ENCODE peak calls at places on chromosomes 3 and 15, in ten cellular contexts. K is endodermal cell; Y is Panc1; V is fibroblast of lung; N is HCT116; M is heart right ventricle; T is pancreas; D is CD8-positive, alpha-beta T cell; C is GM12878; X is cardiac muscle cell. S is an unnamed sample.
A peak's percentile ranks its signal among the peaks of the same experiment; 100 is the strongest.

GRCh38 chr15:84953136-84953535 is 28.5 kb upstream of the PDE8A start:
- DNase-seq in K (no peak), Y (no peak), V (peak; percentile 56), N (no peak), M (no peak), T (no peak), D (no peak), C (no peak), X (peak; percentile 25), S (no peak)

GRCh38 chr15:68224546-68225250 is 4.8 kb downstream of the CLN6 start:
- DNase-seq in K (no peak), Y (no peak), V (no peak), N (no peak), M (no peak), T (no peak), D (no peak), C (peak; percentile 72), X (no peak), S (no peak)

GRCh38 chr15:101014276-101014675 is 95.1 kb downstream of the LRRK1 start:
- DNase-seq in K (no peak), Y (no peak), V (no peak), N (no peak), M (no peak), T (no peak), D (no peak), C (no peak), X (no peak), S (no peak)

GRCh38 chr3:42351221-42351620 is 59.2 kb downstream of the LYZL4 start:
- DNase-seq in K (no peak), Y (no peak), V (peak; percentile 65), N (no peak), M (no peak), T (no peak), D (no peak), C (no peak), X (peak; percentile 43), S (no peak)

GRCh38 chr3:76352069-76352847 is 566.9 kb upstream of the ZNF717 start:
- DNase-seq in K (no peak), Y (no peak), V (no peak), N (no peak), M (no peak), T (no peak), D (no peak), C (no peak), X (no peak), S (no peak)

GRCh38 chr15:78360958-78361714 is 21.0 kb downstream of the CRABP1 start:
- DNase-seq in K (peak; percentile 70), Y (no peak), V (no peak), N (no peak), M (no peak), T (no peak), D (no peak), C (no peak), X (no peak), S (no peak)

GRCh38 chr3:124780356-124780755 is 50.1 kb downstream of the UMPS start:
- DNase-seq in K (no peak), Y (no peak), V (peak; percentile 95), N (no peak), M (peak; percentile 77), T (no peak), D (no peak), C (no peak), X (peak; percentile 96), S (peak; percentile 81)

GRCh38 chr15:34987182-34987488 is 952 bp downstream of the ZNF770 start:
- DNase-seq in K (no peak), Y (no peak), V (no peak), N (no peak), M (no peak), T (no peak), D (no peak), C (no peak), X (no peak), S (no peak)

GRCh38 chr3:56111651-56112250 is 356.5 kb downstream of the ERC2 start:
- DNase-seq in K (no peak), Y (no peak), V (no peak), N (no peak), M (no peak), T (no peak), D (no peak), C (no peak), X (no peak), S (no peak)

GRCh38 chr3:56110886-56111285 is 357.4 kb downstream of the ERC2 start:
- DNase-seq in K (no peak), Y (no peak), V (no peak), N (no peak), M (no peak), T (no peak), D (no peak), C (no peak), X (no peak), S (no peak)

GRCh38 chr3:56102034-56102433 is 366.2 kb downstream of the ERC2 start:
- DNase-seq in K (no peak), Y (no peak), V (no peak), N (no peak), M (no peak), T (no peak), D (no peak), C (no peak), X (no peak), S (no peak)

GRCh38 chr3:56101576-56101975 is 366.7 kb downstream of the ERC2 start:
- DNase-seq in K (no peak), Y (no peak), V (no peak), N (no peak), M (no peak), T (no peak), D (no peak), C (no peak), X (no peak), S (no peak)

DNA sequence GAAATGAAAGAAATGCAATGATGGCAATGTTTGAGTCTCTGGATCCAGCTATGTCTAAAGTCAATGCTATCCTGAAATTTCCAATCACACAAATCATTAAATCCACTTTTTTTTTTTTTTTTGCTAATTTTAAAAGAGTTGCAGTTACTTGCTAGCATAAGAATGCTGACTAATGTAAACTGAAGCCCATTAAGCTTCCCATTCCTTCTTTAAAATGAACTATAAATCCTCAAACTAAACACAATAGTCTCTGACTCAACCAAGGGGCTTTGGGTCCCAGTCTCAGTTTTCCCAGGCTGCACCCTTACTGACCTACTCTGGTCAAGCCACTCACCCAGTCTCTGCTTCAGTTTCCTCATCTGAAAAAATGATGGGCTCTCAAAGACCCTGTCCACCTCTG is 361.1 kb downstream of the ERC2 start:
- DNase-seq in K (no peak), Y (no peak), V (no peak), N (no peak), M (no peak), T (no peak), D (no peak), C (no peak), X (no peak), S (no peak)
- H3K36me3 ChIP-seq in K (no peaks in the 10 kb centered on the region), Y (no peaks in the 10 kb centered on the region), V (no peaks in the 10 kb centered on the region), N (no peaks in the 10 kb centered on the region), M (no peaks in the 10 kb centered on the region), T (no peaks in the 10 kb centered on the region), D (no peaks in the 10 kb centered on the region), C (no peaks in the 10 kb centered on the region), X (no peaks in the 10 kb centered on the region), S (no peaks in the 10 kb centered on the region)

GRCh38 chr3:30631237-30631961 is 25.0 kb downstream of the TGFBR2 start:
- DNase-seq in K (no peak), Y (no peak), V (peak; percentile 65), N (peak; percentile 81), M (no peak), T (no peak), D (peak; percentile 52), C (no peak), X (peak; percentile 66), S (no peak)
- H3K27ac ChIP-seq in K (no peak overlapping the region), Y (no peak overlapping the region), V (no peak overlapping the region), N (peak overlapping the region; percentile 60), M (peak overlapping the region; percentile 66), T (no peak overlapping the region), D (peak overlapping the region; percentile 43), C (no peak overlapping the region), X (no peak overlapping the region), S (peak overlapping the region; percentile 85)

GRCh38 chr3:52262447-52262846 is 16.0 kb downstream of the WDR82 start:
- DNase-seq in K (no peak), Y (no peak), V (no peak), N (no peak), M (no peak), T (no peak), D (no peak), C (no peak), X (no peak), S (no peak)
- H3K36me3 ChIP-seq in K (peaks cover 98% of the 10 kb centered on the region), Y (peaks cover 35% of the 10 kb centered on the region), V (peaks cover 23% of the 10 kb centered on the region), N (peaks cover 80% of the 10 kb centered on the region), M (peaks cover 95% of the 10 kb centered on the region), T (peaks cover 92% of the 10 kb centered on the region), D (peaks cover 73% of the 10 kb centered on the region), C (peaks cover 51% of the 10 kb centered on the region), X (peaks cover 80% of the 10 kb centered on the region), S (peaks cover 100% of the 10 kb centered on the region)

GRCh38 chr3:182242563-182242962 is 530.8 kb downstream of the SOX2 start:
- DNase-seq in K (no peak), Y (no peak), V (no peak), N (no peak), M (no peak), T (no peak), D (no peak), C (no peak), X (no peak), S (no peak)

GRCh38 chr3:182243625-182244024 is 531.9 kb downstream of the SOX2 start:
- DNase-seq in K (no peak), Y (no peak), V (no peak), N (no peak), M (no peak), T (no peak), D (no peak), C (no peak), X (no peak), S (no peak)

GRCh38 chr3:182241196-182241776 is 529.6 kb downstream of the SOX2 start:
- DNase-seq in K (no peak), Y (no peak), V (no peak), N (no peak), M (no peak), T (no peak), D (no peak), C (no peak), X (no peak), S (no peak)

GRCh38 chr3:182240474-182240873 is 528.7 kb downstream of the SOX2 start:
- DNase-seq in K (no peak), Y (no peak), V (no peak), N (no peak), M (no peak), T (no peak), D (no peak), C (no peak), X (no peak), S (no peak)

DNA sequence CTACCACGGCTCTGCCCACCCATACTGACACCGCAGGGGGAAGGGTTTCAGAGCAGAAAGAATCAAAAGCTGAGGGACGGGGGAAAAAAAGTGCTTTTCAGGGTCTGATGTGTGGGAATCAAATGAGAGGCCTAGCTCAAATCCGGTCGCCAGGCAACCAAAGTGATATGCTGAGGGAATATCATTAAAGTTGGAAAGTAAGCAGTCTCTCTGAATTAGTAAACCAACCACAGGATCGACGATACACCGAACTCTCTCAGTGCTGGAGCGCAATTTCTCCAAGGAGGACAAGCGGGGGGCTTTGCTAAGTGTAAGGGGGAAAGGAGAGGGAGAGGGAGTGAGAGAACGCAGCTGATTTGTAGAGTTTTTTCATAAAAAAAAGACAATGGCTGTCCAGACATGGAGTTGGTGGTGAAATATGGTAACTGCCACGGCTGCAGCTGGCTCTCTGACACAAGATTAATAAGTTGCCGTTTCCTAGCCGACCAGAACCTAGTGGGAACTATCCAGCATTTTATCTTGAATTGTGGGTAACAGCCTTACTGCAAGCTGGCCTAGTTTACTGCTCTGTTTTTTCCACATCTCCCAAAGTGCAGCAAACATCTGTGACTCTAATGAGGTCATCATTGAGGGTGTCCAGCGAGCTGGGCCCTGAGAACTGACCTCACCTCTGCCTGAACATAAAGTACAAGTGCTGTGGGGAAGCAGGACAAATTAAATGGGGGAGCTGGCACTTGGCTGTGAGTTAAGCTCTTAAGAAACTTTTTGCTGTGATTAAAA is 530.2 kb downstream of the SOX2 start:
- DNase-seq in K (no peak), Y (no peak), V (peak; percentile 97), N (no peak), M (peak; percentile 23), T (no peak), D (no peak), C (no peak), X (peak; percentile 79), S (peak; percentile 48)
- H3K27ac ChIP-seq in K (peak overlapping the region; percentile 100), Y (no peak overlapping the region), V (no peak overlapping the region), N (no peak overlapping the region), M (peak overlapping the region; percentile 70), T (no peak overlapping the region), D (no peak overlapping the region), C (no peak overlapping the region), X (no peak overlapping the region), S (peak overlapping the region; percentile 79)

S was measured in left ventricle myocardium inferior.